ENCODE peak calls at places on chromosomes 2 and 18, in five cellular contexts. One of them, this sample, is unnamed.

GRCh38 chr2:128563348-128563687 is 244.7 kb upstream of the HS6ST1 start:
- DNase-seq in body of pancreas: peak
- DNase-seq in IMR-90: peak
- DNase-seq in ovary: peak
- DNase-seq in esophagus squamous epithelium: no peak
- DNase-seq in this sample: peak

GRCh38 chr2:132941296-132942020 is 271.5 kb upstream of the LYPD1 start:
- DNase-seq in body of pancreas: no peak
- DNase-seq in IMR-90: peak
- DNase-seq in ovary: no peak
- DNase-seq in esophagus squamous epithelium: no peak
- DNase-seq in this sample: no peak

GRCh38 chr2:37317746-37318145 is 6.9 kb downstream of the PRKD3 start:
- DNase-seq in body of pancreas: no peak
- DNase-seq in IMR-90: no peak
- DNase-seq in ovary: no peak
- DNase-seq in esophagus squamous epithelium: no peak
- DNase-seq in this sample: no peak

GRCh38 chr2:210167227-210167626 is 4.0 kb downstream of the KANSL1L start:
- DNase-seq in body of pancreas: no peak
- DNase-seq in IMR-90: peak
- DNase-seq in ovary: no peak
- DNase-seq in esophagus squamous epithelium: no peak
- DNase-seq in this sample: no peak

GRCh38 chr2:46651363-46652099 is 172.2 kb downstream of the TMEM247 start:
- DNase-seq in body of pancreas: no peak
- DNase-seq in IMR-90: peak
- DNase-seq in ovary: peak
- DNase-seq in esophagus squamous epithelium: no peak
- DNase-seq in this sample: no peak

GRCh38 chr2:167712275-167712674 is 535.1 kb downstream of the STK39 start:
- DNase-seq in body of pancreas: no peak
- DNase-seq in IMR-90: no peak
- DNase-seq in ovary: no peak
- DNase-seq in esophagus squamous epithelium: no peak
- DNase-seq in this sample: no peak

GRCh38 chr18:27609221-27609620 is 424.1 kb upstream of the CHST9 start:
- DNase-seq in body of pancreas: no peak
- DNase-seq in IMR-90: no peak
- DNase-seq in ovary: no peak
- DNase-seq in esophagus squamous epithelium: no peak
- DNase-seq in this sample: no peak

GRCh38 chr2:178404380-178404767 is 46.6 kb downstream of the PRKRA start:
- DNase-seq in body of pancreas: no peak
- DNase-seq in IMR-90: peak
- DNase-seq in ovary: no peak
- DNase-seq in esophagus squamous epithelium: no peak
- DNase-seq in this sample: no peak

GRCh38 chr2:120321721-120322284 is 24.1 kb upstream of the INHBB start:
- DNase-seq in body of pancreas: no peak
- DNase-seq in IMR-90: no peak
- DNase-seq in ovary: no peak
- DNase-seq in esophagus squamous epithelium: no peak
- DNase-seq in this sample: no peak

GRCh38 chr2:97735161-97735561 is 21.8 kb downstream of the ZAP70 start:
- DNase-seq in body of pancreas: no peak
- DNase-seq in IMR-90: no peak
- DNase-seq in ovary: no peak
- DNase-seq in esophagus squamous epithelium: no peak
- DNase-seq in this sample: no peak

GRCh38 chr2:209472871-209473270 is 49.0 kb downstream of the MAP2 start:
- DNase-seq in body of pancreas: no peak
- DNase-seq in IMR-90: peak
- DNase-seq in ovary: no peak
- DNase-seq in esophagus squamous epithelium: no peak
- DNase-seq in this sample: no peak

GRCh38 chr18:78770149-78771139 is 209.2 kb upstream of the SALL3 start:
- DNase-seq in body of pancreas: no peak
- DNase-seq in IMR-90: no peak
- DNase-seq in ovary: no peak
- DNase-seq in esophagus squamous epithelium: no peak
- DNase-seq in this sample: peak

GRCh38 chr2:17482651-17483050 is 35.6 kb downstream of the RAD51AP2 start:
- DNase-seq in body of pancreas: no peak
- DNase-seq in IMR-90: peak
- DNase-seq in ovary: no peak
- DNase-seq in esophagus squamous epithelium: no peak
- DNase-seq in this sample: no peak

GRCh38 chr18:934518-935123 is 29.9 kb downstream of the ADCYAP1 start:
- DNase-seq in body of pancreas: no peak
- DNase-seq in IMR-90: no peak
- DNase-seq in ovary: no peak
- DNase-seq in esophagus squamous epithelium: no peak
- DNase-seq in this sample: no peak

GRCh38 chr2:69436594-69436936 is 670 bp downstream of the NFU1 start:
- DNase-seq in body of pancreas: no peak
- DNase-seq in IMR-90: no peak
- DNase-seq in ovary: no peak
- DNase-seq in esophagus squamous epithelium: no peak
- DNase-seq in this sample: no peak

GRCh38 chr2:96247896-96248295 is 17.9 kb downstream of the TMEM127 start:
- DNase-seq in body of pancreas: no peak
- DNase-seq in IMR-90: no peak
- DNase-seq in ovary: no peak
- DNase-seq in esophagus squamous epithelium: no peak
- DNase-seq in this sample: no peak

GRCh38 chr2:106572541-106573148 is 85.5 kb downstream of the CD8B2 start:
- DNase-seq in body of pancreas: no peak
- DNase-seq in IMR-90: no peak
- DNase-seq in ovary: no peak
- DNase-seq in esophagus squamous epithelium: no peak
- DNase-seq in this sample: no peak

GRCh38 chr18:57002627-57003026 is 144.3 kb upstream of the BOD1L2 start:
- DNase-seq in body of pancreas: no peak
- DNase-seq in IMR-90: no peak
- DNase-seq in ovary: no peak
- DNase-seq in esophagus squamous epithelium: no peak
- DNase-seq in this sample: no peak

GRCh38 chr2:74216642-74217041 is 18.2 kb downstream of the MTHFD2 start:
- DNase-seq in body of pancreas: no peak
- DNase-seq in IMR-90: no peak
- DNase-seq in ovary: no peak
- DNase-seq in esophagus squamous epithelium: no peak
- DNase-seq in this sample: no peak

GRCh38 chr18:77657651-77658308 is 408.1 kb downstream of the GALR1 start:
- DNase-seq in body of pancreas: no peak
- DNase-seq in IMR-90: no peak
- DNase-seq in ovary: no peak
- DNase-seq in esophagus squamous epithelium: no peak
- DNase-seq in this sample: no peak

GRCh38 chr2:121128741-121129659 is 156.0 kb downstream of the TFCP2L1 start:
- DNase-seq in body of pancreas: peak
- DNase-seq in IMR-90: no peak
- DNase-seq in ovary: no peak
- DNase-seq in esophagus squamous epithelium: no peak
- DNase-seq in this sample: no peak

GRCh38 chr2:28233070-28233718 is 159.5 kb upstream of the FOSL2 start:
- DNase-seq in body of pancreas: peak
- DNase-seq in IMR-90: peak
- DNase-seq in ovary: no peak
- DNase-seq in esophagus squamous epithelium: no peak
- DNase-seq in this sample: peak

GRCh38 chr2:105582952-105583660 is 161.6 kb upstream of the NCK2 start:
- DNase-seq in body of pancreas: peak
- DNase-seq in IMR-90: no peak
- DNase-seq in ovary: no peak
- DNase-seq in esophagus squamous epithelium: no peak
- DNase-seq in this sample: no peak

GRCh38 chr18:23137788-23138216 is 2.5 kb downstream of the CABLES1 start:
- DNase-seq in body of pancreas: no peak
- DNase-seq in IMR-90: no peak
- DNase-seq in ovary: no peak
- DNase-seq in esophagus squamous epithelium: no peak
- DNase-seq in this sample: no peak
- H3K4me3 ChIP-seq in body of pancreas: no peak
- H3K4me3 ChIP-seq in IMR-90: peak
- H3K4me3 ChIP-seq in ovary: no peak
- H3K4me3 ChIP-seq in esophagus squamous epithelium: no peak
- H3K4me3 ChIP-seq in this sample: no peak

GRCh38 chr2:162318280-162319222 is at the start of gene IFIH1:
- DNase-seq in body of pancreas: peak
- DNase-seq in IMR-90: peak
- DNase-seq in ovary: peak
- DNase-seq in esophagus squamous epithelium: peak
- DNase-seq in this sample: peak
- TF ChIP-seq CTCF in body of pancreas: peak
- TF ChIP-seq CTCF in IMR-90: peak
- TF ChIP-seq CTCF in ovary: no peak
- TF ChIP-seq CTCF in esophagus squamous epithelium: peak
- TF ChIP-seq CTCF in this sample: no peak

GRCh38 chr2:201158111-201158929 is 24.6 kb upstream of the CASP10 start:
- DNase-seq in body of pancreas: peak
- DNase-seq in IMR-90: peak
- DNase-seq in ovary: peak
- DNase-seq in esophagus squamous epithelium: no peak
- DNase-seq in this sample: peak
- TF ChIP-seq POLR2A in body of pancreas: peak
- TF ChIP-seq POLR2A in IMR-90: no peak
- TF ChIP-seq POLR2A in ovary: no peak
- TF ChIP-seq POLR2A in esophagus squamous epithelium: no peak
- TF ChIP-seq POLR2A in this sample: no peak

GRCh38 chr2:202035941-202036372 is 2.3 kb downstream of the FZD7 start:
- DNase-seq in body of pancreas: no peak
- DNase-seq in IMR-90: peak
- DNase-seq in ovary: no peak
- DNase-seq in esophagus squamous epithelium: no peak
- DNase-seq in this sample: no peak
- H3K4me3 ChIP-seq in body of pancreas: no peak
- H3K4me3 ChIP-seq in IMR-90: peak
- H3K4me3 ChIP-seq in ovary: peak
- H3K4me3 ChIP-seq in esophagus squamous epithelium: no peak
- H3K4me3 ChIP-seq in this sample: no peak

GRCh38 chr2:237213325-237214040 is 127.8 kb downstream of the COPS8 start:
- DNase-seq in body of pancreas: peak
- DNase-seq in IMR-90: peak
- DNase-seq in ovary: peak
- DNase-seq in esophagus squamous epithelium: no peak
- DNase-seq in this sample: peak
- TF ChIP-seq CTCF in body of pancreas: no peak
- TF ChIP-seq CTCF in IMR-90: no peak
- TF ChIP-seq CTCF in ovary: no peak
- TF ChIP-seq CTCF in esophagus squamous epithelium: no peak
- TF ChIP-seq CTCF in this sample: no peak

GRCh38 chr2:197254776-197255521 is 55.6 kb downstream of the ANKRD44 start:
- DNase-seq in body of pancreas: no peak
- DNase-seq in IMR-90: no peak
- DNase-seq in ovary: no peak
- DNase-seq in esophagus squamous epithelium: no peak
- DNase-seq in this sample: no peak
- TF ChIP-seq POLR2A in body of pancreas: no peak
- TF ChIP-seq POLR2A in IMR-90: no peak
- TF ChIP-seq POLR2A in ovary: no peak
- TF ChIP-seq POLR2A in esophagus squamous epithelium: no peak
- TF ChIP-seq POLR2A in this sample: no peak